ENCODE peak calls at places on chromosome 9, in five cellular contexts. F is adipocyte, T is spleen, Y is NT2/D1, Z is fibroblast of lung. I is an unnamed sample.

GRCh38 chr9:135255843-135256567 is 168.5 kb downstream of the OLFM1 start:
- DNase-seq in F (no peak), T (peak), Y (no peak), Z (no peak), I (no peak)

GRCh38 chr9:8660383-8660782 is 860.8 kb upstream of the DMAC1 start:
- DNase-seq in F (no peak), Z (peak), Y (no peak), T (no peak), I (peak)

GRCh38 chr9:75432386-75432785 is 344.1 kb downstream of the OSTF1 start:
- DNase-seq in T (no peak), F (no peak), Z (no peak), Y (no peak), I (no peak)

GRCh38 chr9:106916491-106917235 is 53.7 kb downstream of the ZNF462 start:
- DNase-seq in Z (peak), T (no peak), Y (no peak), F (peak), I (peak)

GRCh38 chr9:117687532-117687931 is 16.7 kb upstream of the TLR4 start:
- DNase-seq in Y (peak), F (no peak), Z (no peak), T (no peak), I (no peak)

GRCh38 chr9:131530546-131530929 is 525 bp downstream of the UCK1 start:
- DNase-seq in T (peak), Z (no peak), Y (no peak), F (peak), I (no peak)

GRCh38 chr9:77885104-77885672 is 146.4 kb downstream of the GNAQ start:
- DNase-seq in Y (no peak), T (no peak), Z (no peak), F (peak), I (no peak)

GRCh38 chr9:81611664-81612063 is 77.7 kb downstream of the TLE1 start:
- DNase-seq in Z (no peak), F (no peak), Y (no peak), T (no peak), I (no peak)

GRCh38 chr9:126916909-126917308 is 2.3 kb downstream of the RALGPS1 start:
- DNase-seq in F (no peak), Z (no peak), T (peak), Y (no peak), I (no peak)

GRCh38 chr9:4038182-4038723 is 261.6 kb downstream of the GLIS3 start:
- DNase-seq in Y (no peak), Z (peak), T (no peak), F (peak), I (no peak)

GRCh38 chr9:70101265-70101664 is 57.6 kb downstream of the MAMDC2 start:
- DNase-seq in T (no peak), F (no peak), Z (peak), Y (no peak), I (no peak)

GRCh38 chr9:93954436-93955355 is at the start of gene BARX1:
- DNase-seq in T (no peak), Z (no peak), Y (no peak), F (peak), I (no peak)

GRCh38 chr9:88258012-88258411 is 119.7 kb upstream of the SPATA31C2 start:
- DNase-seq in Y (no peak), F (peak), T (no peak), Z (peak), I (no peak)

GRCh38 chr9:26973989-26974388 is 17.8 kb downstream of the IFT74 start:
- DNase-seq in Z (no peak), T (no peak), F (no peak), Y (no peak), I (no peak)

GRCh38 chr9:93316726-93317494 is 133.0 kb downstream of the WNK2 start:
- DNase-seq in Z (no peak), F (no peak), Y (no peak), T (no peak), I (no peak)

GRCh38 chr9:82247318-82247717 is 258.7 kb downstream of the SPATA31D1 start:
- DNase-seq in Y (no peak), F (no peak), T (no peak), Z (no peak), I (no peak)

GRCh38 chr9:133991211-133991921 is 758 bp downstream of the VAV2 start:
- DNase-seq in T (peak), Y (no peak), F (peak), Z (no peak), I (no peak)

GRCh38 chr9:132794730-132795380 is 83.2 kb downstream of the AK8 start:
- DNase-seq in Y (no peak), F (no peak), T (no peak), Z (no peak), I (no peak)

DNA sequence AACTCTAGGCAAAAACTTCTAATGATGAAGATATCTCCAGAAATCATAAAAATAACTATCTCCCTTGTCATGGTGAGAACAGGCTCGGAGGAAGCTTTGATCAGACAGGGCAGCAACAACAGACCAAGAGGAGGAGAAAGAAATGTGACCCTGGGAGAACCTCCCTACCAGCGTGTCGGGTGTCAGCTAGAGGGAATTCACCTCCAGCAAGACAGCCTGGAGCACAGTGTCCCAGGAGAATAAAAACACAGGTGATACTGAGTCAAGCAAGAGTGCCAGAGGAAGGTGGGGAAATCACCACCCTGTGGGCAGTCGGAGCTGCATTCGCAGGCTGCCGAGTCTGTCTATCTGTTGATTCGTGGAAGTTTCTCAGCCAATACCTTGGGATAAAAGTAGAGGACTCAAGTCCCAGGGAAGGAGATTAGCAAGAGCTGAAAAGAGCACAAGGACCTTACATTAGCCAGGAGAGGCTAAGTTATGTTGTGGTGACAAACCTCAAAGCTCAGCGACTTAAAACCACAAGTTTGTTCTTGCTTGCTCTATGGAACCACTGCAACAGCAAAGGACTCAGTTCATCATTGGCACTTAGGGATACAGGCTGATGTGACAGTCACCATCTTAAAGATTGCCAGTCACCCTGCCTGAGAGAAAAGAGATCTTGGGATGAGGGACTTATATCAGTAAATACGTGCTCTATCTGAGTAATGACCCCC is 598.3 kb downstream of the CCDC171 start:
- DNase-seq in T (no peak), F (no peak), Z (no peak), Y (no peak), I (no peak)
- H3K4me3 ChIP-seq in T (no peak), F (no peak), Z (no peak), Y (no peak), I (no peak)

DNA sequence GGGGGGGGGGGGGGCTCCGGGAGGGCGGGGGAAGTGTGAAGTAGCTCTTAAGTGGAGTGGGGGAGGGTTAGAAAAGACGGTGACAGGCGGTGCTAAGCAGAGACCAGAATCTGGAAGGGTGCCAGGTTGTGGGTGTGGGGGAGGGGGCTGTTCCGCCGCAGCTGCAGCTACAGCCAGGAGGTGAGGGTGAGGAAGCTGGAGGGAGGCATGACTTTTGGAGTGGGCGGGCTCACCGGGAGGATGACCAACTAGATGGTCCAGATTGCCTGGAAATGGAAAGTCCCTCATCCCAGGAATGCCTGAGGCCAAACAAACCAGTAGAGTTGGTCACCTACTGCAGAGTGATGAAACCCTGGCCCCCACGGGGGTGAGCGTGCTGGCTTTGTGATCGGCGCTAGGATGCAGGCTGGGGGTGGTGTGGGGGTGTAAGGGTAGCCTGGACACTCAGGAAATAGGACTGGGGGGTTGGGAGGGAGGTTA is 158.1 kb upstream of the SHB start:
- DNase-seq in T (no peak), Z (peak), F (peak), Y (peak), I (peak)
- H3K4me3 ChIP-seq in T (no peak), Z (no peak), F (no peak), Y (no peak), I (peak)

GRCh38 chr9:128788445-128788844 is 1.4 kb downstream of the TBC1D13 start:
- DNase-seq in Z (no peak), Y (no peak), F (no peak), T (no peak), I (no peak)
- H3K4me3 ChIP-seq in Z (peak), Y (no peak), F (peak), T (no peak), I (peak)

DNA sequence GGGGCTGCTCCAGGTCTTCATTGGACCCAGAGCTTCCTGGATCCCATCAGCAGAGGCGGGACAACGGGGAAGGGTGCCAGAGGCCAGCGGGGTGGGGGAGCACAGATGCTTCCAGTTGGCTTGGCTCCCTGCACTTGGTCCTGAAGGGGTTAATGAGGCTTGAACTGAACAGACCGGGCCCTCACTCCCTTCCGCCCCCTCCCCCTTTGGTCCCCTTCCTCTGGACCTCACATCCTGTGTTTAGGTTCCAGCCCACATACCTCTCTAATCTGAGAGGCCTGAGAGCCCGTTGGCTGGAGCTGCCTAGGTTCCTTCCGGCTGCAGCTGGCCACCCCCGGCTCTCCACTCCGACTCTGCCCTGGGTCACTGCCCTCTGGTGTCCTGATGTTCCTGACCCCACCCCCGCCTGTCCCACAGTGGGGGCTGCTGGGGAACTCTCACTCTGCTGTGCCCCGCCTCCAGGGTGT is 32.3 kb downstream of the PTPA start:
- DNase-seq in F (peak), Y (no peak), T (peak), Z (peak), I (peak)
- H3K4me3 ChIP-seq in F (peak), Y (no peak), T (no peak), Z (peak), I (peak)

GRCh38 chr9:124285490-124285889 is 27.7 kb downstream of the NEK6 start:
- DNase-seq in Y (no peak), T (no peak), F (no peak), Z (no peak), I (no peak)
- H3K4me3 ChIP-seq in Y (no peak), T (no peak), F (peak), Z (no peak), I (no peak)

I was measured in skeletal muscle cell.